ENCODE peak calls at places on chromosomes 13 and 19, in seven cellular contexts. E, C, S, M, U, I and H are unnamed samples.

GRCh38 chr13:41216160-41216559 is 21.8 kb upstream of the KBTBD7 start:
- DNase-seq in M (no peak), I (no peak), U (no peak), S (no peak), E (peak), C (peak), H (no peak)

GRCh38 chr13:33367186-33367895 is 81.8 kb upstream of the STARD13 start:
- DNase-seq in E (no peak), C (no peak), I (no peak), M (no peak), U (no peak), S (no peak), H (no peak)

GRCh38 chr13:46010148-46010547 is 42.4 kb downstream of the ZC3H13 start:
- DNase-seq in U (no peak), S (no peak), C (peak), I (peak), M (no peak), E (peak), H (no peak)

GRCh38 chr19:19388568-19389555 is 16.6 kb upstream of the GATAD2A start:
- DNase-seq in S (no peak), M (no peak), U (no peak), I (no peak), C (no peak), E (no peak), H (no peak)

GRCh38 chr13:68888832-68889231 is 1218.8 kb upstream of the ATXN8OS start:
- DNase-seq in M (no peak), S (no peak), C (no peak), E (no peak), I (no peak), U (no peak), H (no peak)

GRCh38 chr13:31201341-31202024 is 1.7 kb downstream of the B3GLCT start:
- DNase-seq in E (peak), I (no peak), U (peak), S (no peak), M (no peak), C (peak), H (no peak)

GRCh38 chr19:45597425-45598111 is 4.4 kb downstream of the GPR4 start:
- DNase-seq in S (no peak), C (no peak), U (no peak), E (no peak), M (no peak), I (peak), H (no peak)

GRCh38 chr19:42313096-42313839 is at the start of gene TMEM145:
- DNase-seq in C (peak), E (peak), M (peak), S (peak), U (peak), I (peak), H (peak)

GRCh38 chr19:40982594-40983101 is 8.4 kb upstream of the CYP2B6 start:
- DNase-seq in I (peak), C (peak), M (no peak), S (no peak), E (no peak), U (no peak), H (no peak)

GRCh38 chr13:113653264-113654174 is 4.5 kb downstream of the ATP4B start:
- DNase-seq in I (no peak), C (no peak), E (no peak), U (no peak), M (peak), S (peak), H (no peak)

GRCh38 chr13:40502236-40502635 is 164.2 kb downstream of the FOXO1 start:
- DNase-seq in U (no peak), C (peak), I (no peak), E (peak), M (no peak), S (no peak), H (no peak)

GRCh38 chr13:21054313-21054712 is 7.1 kb downstream of the LATS2 start:
- DNase-seq in C (no peak), S (no peak), E (no peak), U (no peak), M (no peak), I (no peak), H (no peak)

GRCh38 chr19:17830567-17831418 is 9.5 kb upstream of the INSL3 start:
- DNase-seq in E (peak), S (peak), U (peak), C (peak), I (peak), M (peak), H (peak)

GRCh38 chr19:16417660-16418596 is 53.8 kb downstream of the EPS15L1 start:
- DNase-seq in C (peak), U (peak), M (peak), I (peak), S (peak), E (peak), H (peak)

GRCh38 chr19:34411216-34411615 is 7.0 kb downstream of the PDCD2L start:
- DNase-seq in C (no peak), S (no peak), I (no peak), U (no peak), M (no peak), E (no peak), H (peak)

GRCh38 chr19:22327321-22327720 is 41.1 kb downstream of the ZNF729 start:
- DNase-seq in C (no peak), I (no peak), U (no peak), E (no peak), M (no peak), S (no peak), H (no peak)

GRCh38 chr19:18379803-18380747 is 5.9 kb upstream of the GDF15 start:
- DNase-seq in U (peak), C (peak), E (peak), I (peak), S (no peak), M (peak), H (peak)

GRCh38 chr13:71522976-71523517 is 344.0 kb downstream of the DACH1 start:
- DNase-seq in M (no peak), E (no peak), U (no peak), I (no peak), C (no peak), S (no peak), H (no peak)

GRCh38 chr19:18879579-18880373 is 16.2 kb downstream of the CERS1 start:
- DNase-seq in M (no peak), E (peak), C (peak), S (no peak), I (peak), U (no peak), H (no peak)

GRCh38 chr19:611506-611869 is 21.8 kb downstream of the HCN2 start:
- DNase-seq in C (peak), U (no peak), I (no peak), S (no peak), M (no peak), E (peak), H (no peak)

GRCh38 chr13:49587311-49587847 is 2.0 kb upstream of the RCBTB1 start:
- DNase-seq in I (no peak), M (no peak), S (no peak), C (peak), E (peak), U (no peak), H (no peak)

GRCh38 chr19:43524922-43525835 is 1.8 kb downstream of the ETHE1 start:
- DNase-seq in S (no peak), U (peak), E (peak), I (peak), M (peak), C (peak), H (peak)

GRCh38 chr19:17762505-17763229 is 11.4 kb downstream of the FCHO1 start:
- DNase-seq in M (no peak), S (peak), I (peak), C (peak), U (no peak), E (peak), H (no peak)

GRCh38 chr13:111518161-111518791 is 197.8 kb downstream of the TEX29 start:
- DNase-seq in S (no peak), C (no peak), I (peak), M (no peak), U (no peak), E (no peak), H (no peak)

GRCh38 chr19:1450735-1451669 is 1.1 kb downstream of the APC2 start:
- DNase-seq in E (no peak), M (no peak), S (peak), I (no peak), U (no peak), C (no peak), H (no peak)

GRCh38 chr13:40189885-40190655 is 476.4 kb downstream of the FOXO1 start:
- DNase-seq in I (no peak), C (no peak), M (no peak), E (peak), S (no peak), U (no peak), H (no peak)

GRCh38 chr19:44212865-44213346 is 574 bp downstream of the ZNF227 start:
- DNase-seq in U (no peak), M (no peak), E (peak), I (peak), C (peak), S (no peak), H (peak)

GRCh38 chr13:48156466-48156865 is 61.6 kb upstream of the MED4 start:
- DNase-seq in M (no peak), E (no peak), S (peak), I (peak), C (no peak), U (no peak), H (no peak)

GRCh38 chr13:108574856-108575255 is 54.6 kb upstream of the MYO16 start:
- DNase-seq in C (no peak), S (no peak), E (no peak), U (no peak), M (no peak), I (no peak), H (no peak)

GRCh38 chr19:55986487-55986886 is at the start of gene NLRP5:
- DNase-seq in E (no peak), M (no peak), U (no peak), I (no peak), S (no peak), C (no peak), H (no peak)

GRCh38 chr19:45448887-45449299 is 18.9 kb upstream of the FOSB start:
- DNase-seq in M (no peak), E (no peak), I (no peak), S (no peak), U (no peak), C (no peak), H (no peak)

GRCh38 chr13:94088742-94089141 is 390.7 kb downstream of the DCT start:
- DNase-seq in U (no peak), S (no peak), C (no peak), E (no peak), I (no peak), M (no peak), H (no peak)

GRCh38 chr13:39051157-39051556 is 12.9 kb downstream of the NHLRC3 start:
- DNase-seq in S (no peak), I (peak), E (peak), M (no peak), U (no peak), C (peak), H (no peak)

GRCh38 chr13:72727417-72728289 is at the start of the genes BORA and MZT1:
- DNase-seq in C (peak), I (peak), S (peak), E (peak), M (peak), U (peak), H (peak)

GRCh38 chr19:7689165-7689564 is 8.5 kb downstream of the TRAPPC5 start:
- DNase-seq in U (no peak), I (peak), M (no peak), S (no peak), E (no peak), C (no peak), H (no peak)

GRCh38 chr19:55373993-55374757 is 2.5 kb upstream of the TMEM190 start:
- DNase-seq in M (no peak), U (no peak), E (peak), I (no peak), S (peak), C (peak), H (no peak)

GRCh38 chr13:44734204-44734707 is 158.1 kb upstream of the TSC22D1 start:
- DNase-seq in I (no peak), M (peak), S (no peak), U (peak), C (peak), E (peak), H (peak)

GRCh38 chr13:94252209-94252608 is 227.3 kb downstream of the DCT start:
- DNase-seq in U (no peak), E (peak), I (no peak), S (no peak), M (no peak), C (peak), H (no peak)

GRCh38 chr19:12642506-12642905 is 24.0 kb downstream of the MAN2B1 start:
- DNase-seq in M (no peak), E (no peak), S (no peak), U (no peak), C (no peak), I (no peak), H (no peak)
- TF ChIP-seq CTCF in M (no peak), E (no peak), S (no peak), U (no peak), C (no peak), I (no peak), H (no peak)

DNA sequence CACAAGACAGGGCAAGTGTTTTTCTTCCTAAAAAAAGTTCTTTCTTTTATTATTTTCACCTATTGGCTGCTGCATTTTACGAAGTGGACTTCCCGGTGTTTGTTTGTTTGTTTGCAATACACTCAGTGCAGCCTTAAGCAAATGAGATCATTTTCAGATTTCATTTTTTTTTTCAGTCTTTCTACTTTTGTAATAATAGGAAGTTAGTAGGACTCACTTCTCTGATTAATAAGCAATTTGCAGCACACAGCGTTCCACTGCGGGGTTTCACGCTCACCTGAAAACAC is 128.3 kb downstream of the STK24 start:
- DNase-seq in U (no peak), C (no peak), M (no peak), S (no peak), I (no peak), E (no peak), H (no peak)
- TF ChIP-seq CTCF in U (no peak), C (no peak), M (no peak), S (peak), I (no peak), E (no peak), H (no peak)

GRCh38 chr19:48194041-48194871 is 23.8 kb downstream of the ZSWIM9 start:
- DNase-seq in E (peak), I (peak), U (no peak), M (no peak), S (no peak), C (no peak), H (no peak)
- TF ChIP-seq CTCF in E (peak), I (peak), U (peak), M (peak), S (peak), C (peak), H (peak)

GRCh38 chr13:79874396-79875360 is 393.7 kb downstream of the NDFIP2 start:
- DNase-seq in C (peak), I (peak), M (no peak), S (no peak), E (no peak), U (no peak), H (no peak)
- TF ChIP-seq CTCF in C (no peak), I (no peak), M (no peak), S (no peak), E (no peak), U (no peak), H (no peak)

GRCh38 chr19:35587326-35587725 is 1.4 kb downstream of the PMIS2 start:
- DNase-seq in S (no peak), I (no peak), M (no peak), U (no peak), E (peak), C (no peak), H (no peak)

GRCh38 chr19:35590875-35591274 is 4.9 kb downstream of the PMIS2 start:
- DNase-seq in C (no peak), M (no peak), I (no peak), E (no peak), S (no peak), U (no peak), H (no peak)

GRCh38 chr19:35595928-35596327 is 10.0 kb downstream of the PMIS2 start:
- DNase-seq in E (no peak), S (no peak), U (no peak), M (no peak), I (no peak), C (no peak), H (no peak)

GRCh38 chr19:35596366-35596999 is 10.5 kb downstream of the PMIS2 start:
- DNase-seq in E (no peak), I (peak), U (no peak), C (peak), S (no peak), M (no peak), H (no peak)

GRCh38 chr19:35592226-35592625 is 6.3 kb downstream of the PMIS2 start:
- DNase-seq in C (peak), E (peak), U (no peak), S (peak), I (peak), M (peak), H (peak)
- TF ChIP-seq CTCF in C (peak), E (peak), U (peak), S (peak), I (peak), M (peak), H (peak)

DNA sequence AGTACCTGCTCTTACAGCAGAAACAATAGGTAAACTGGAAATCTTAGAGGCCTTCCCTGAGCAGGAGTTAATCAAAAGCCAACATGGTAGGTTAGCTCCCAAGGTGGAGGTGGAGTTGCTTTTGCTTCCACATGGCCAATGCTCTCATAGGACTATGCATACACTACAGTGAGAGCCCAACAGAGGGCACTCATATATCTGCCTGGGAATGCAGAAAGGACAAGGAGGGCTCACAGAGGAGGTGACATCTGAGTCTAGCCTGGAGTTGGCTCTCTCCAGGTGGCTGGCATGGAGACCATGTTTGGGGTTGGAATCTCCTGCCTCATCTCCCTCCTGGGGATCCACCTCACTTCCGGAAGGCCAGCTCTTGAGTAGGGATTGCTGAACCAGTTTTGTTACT is 34.6 kb downstream of the ATP8A2 start:
- DNase-seq in M (no peak), S (no peak), I (peak), C (no peak), U (no peak), E (no peak), H (no peak)
- TF ChIP-seq CTCF in M (no peak), S (no peak), I (peak), C (no peak), U (no peak), E (no peak), H (no peak)